ENCODE peak calls at places on chromosomes 6 and 20, in seven cellular contexts. L is K562, V is SK-N-SH, D is HepG2, P is HCT116, C is H1, A is GM12878. Z is an unnamed sample.
A peak's percentile ranks its signal among the peaks of the same experiment; 100 is the strongest.

GRCh38 chr6:4008324-4009047 is 70.5 kb downstream of the FAM217A start:
- DNase-seq in V (peak; percentile 49), L (peak; percentile 50), A (no peak), C (no peak), P (peak; percentile 56), D (peak; percentile 86), Z (no peak)

GRCh38 chr6:160088069-160088773 is 33.4 kb upstream of the SLC22A1 start:
- DNase-seq in D (peak; percentile 33), A (no peak), L (peak; percentile 45), C (no peak), V (peak; percentile 75), P (peak; percentile 4), Z (no peak)

GRCh38 chr6:6803180-6803978 is 214.9 kb downstream of the LY86 start:
- DNase-seq in L (no peak), V (no peak), A (no peak), D (no peak), P (peak; percentile 97), C (no peak), Z (no peak)

GRCh38 chr6:153003294-153003645 is 761 bp upstream of the MTRF1L start:
- DNase-seq in V (peak; percentile 15), L (no peak), D (peak; percentile 33), P (no peak), A (no peak), C (no peak), Z (no peak)

GRCh38 chr20:63895202-63895885 is 418 bp downstream of the DNAJC5 start:
- DNase-seq in A (no peak), C (no peak), V (no peak), L (no peak), D (no peak), P (no peak), Z (no peak)

GRCh38 chr20:34215711-34216381 is 25.4 kb upstream of the ASIP start:
- DNase-seq in P (peak; percentile 64), D (peak; percentile 79), A (no peak), C (peak; percentile 56), L (peak; percentile 83), V (peak; percentile 84), Z (no peak)

GRCh38 chr20:20480689-20481088 is 112.8 kb downstream of the INSM1 start:
- DNase-seq in C (no peak), A (no peak), L (no peak), P (peak; percentile 15), D (no peak), V (no peak), Z (no peak)

GRCh38 chr20:36866681-36867485 is 9.1 kb upstream of the TLDC2 start:
- DNase-seq in A (no peak), L (no peak), C (no peak), V (no peak), D (no peak), P (no peak), Z (no peak)

GRCh38 chr6:5497896-5498578 is 236.7 kb downstream of the FARS2 start:
- DNase-seq in P (no peak), V (peak; percentile 10), L (no peak), C (no peak), A (no peak), D (no peak), Z (peak; percentile 58)

GRCh38 chr6:169450097-169450496 is 196.5 kb upstream of the THBS2 start:
- DNase-seq in P (no peak), C (no peak), A (no peak), D (no peak), L (no peak), V (no peak), Z (no peak)

GRCh38 chr6:25961619-25962367 is 809 bp upstream of the TRIM38 start:
- DNase-seq in L (peak; percentile 35), A (no peak), C (no peak), P (no peak), D (peak; percentile 31), V (no peak), Z (no peak)

GRCh38 chr20:46811328-46812084 is 83.1 kb upstream of the EYA2 start:
- DNase-seq in L (no peak), C (no peak), P (no peak), V (peak; percentile 62), D (no peak), A (no peak), Z (no peak)

GRCh38 chr6:151876122-151876521 is 68.6 kb downstream of the ESR1 start:
- DNase-seq in C (no peak), A (no peak), P (no peak), V (no peak), L (no peak), D (no peak), Z (no peak)

GRCh38 chr6:162706236-162706635 is 21.3 kb downstream of the PRKN start:
- DNase-seq in V (peak; percentile 50), C (no peak), D (no peak), A (no peak), P (no peak), L (no peak), Z (no peak)

GRCh38 chr20:47027042-47027441 is 132.4 kb downstream of the EYA2 start:
- DNase-seq in L (no peak), V (no peak), A (no peak), D (no peak), P (no peak), C (no peak), Z (no peak)

GRCh38 chr20:14838663-14839650 is 501.5 kb upstream of the FLRT3 start:
- DNase-seq in A (peak; percentile 73), P (no peak), D (no peak), C (no peak), L (no peak), V (peak; percentile 31), Z (no peak)

GRCh38 chr6:15280023-15280422 is 34.2 kb downstream of the JARID2 start:
- DNase-seq in D (peak; percentile 44), L (no peak), C (no peak), A (no peak), V (no peak), P (no peak), Z (no peak)

GRCh38 chr6:68653706-68654089 is 18.6 kb downstream of the ADGRB3 start:
- DNase-seq in V (no peak), C (no peak), L (no peak), D (no peak), A (no peak), P (no peak), Z (no peak)

GRCh38 chr20:8722277-8722928 is 346.5 kb upstream of the PLCB4 start:
- DNase-seq in D (peak; percentile 83), P (peak; percentile 59), V (peak; percentile 52), C (no peak), A (peak; percentile 30), L (peak; percentile 60), Z (peak; percentile 51)

GRCh38 chr6:13355969-13356368 is 27.6 kb upstream of the TBC1D7 start:
- DNase-seq in A (peak; percentile 92), C (no peak), L (no peak), V (no peak), P (no peak), D (no peak), Z (no peak)

GRCh38 chr6:160005861-160006540 is 37.1 kb downstream of the IGF2R start:
- DNase-seq in A (no peak), D (no peak), L (no peak), V (peak; percentile 81), C (no peak), P (no peak), Z (no peak)

GRCh38 chr6:151071295-151071694 is 168.5 kb upstream of the AKAP12 start:
- DNase-seq in V (no peak), A (no peak), L (no peak), D (peak; percentile 38), P (no peak), C (no peak), Z (no peak)

GRCh38 chr6:160391419-160392116 is 43.4 kb downstream of the SLC22A3 start:
- DNase-seq in P (peak; percentile 82), V (no peak), D (peak; percentile 73), C (no peak), A (no peak), L (peak; percentile 18), Z (no peak)

GRCh38 chr6:68282646-68283045 is 352.4 kb upstream of the ADGRB3 start:
- DNase-seq in A (no peak), L (no peak), V (no peak), P (no peak), C (no peak), D (no peak), Z (no peak)

GRCh38 chr20:59561228-59561605 is 43.1 kb upstream of the PHACTR3 start:
- DNase-seq in L (no peak), P (no peak), A (no peak), D (no peak), V (no peak), C (no peak), Z (no peak)

GRCh38 chr6:89412071-89413005 is at the start of gene RRAGD:
- DNase-seq in D (no peak), C (no peak), V (peak; percentile 91), A (no peak), P (peak; percentile 4), L (peak; percentile 9), Z (no peak)

DNA sequence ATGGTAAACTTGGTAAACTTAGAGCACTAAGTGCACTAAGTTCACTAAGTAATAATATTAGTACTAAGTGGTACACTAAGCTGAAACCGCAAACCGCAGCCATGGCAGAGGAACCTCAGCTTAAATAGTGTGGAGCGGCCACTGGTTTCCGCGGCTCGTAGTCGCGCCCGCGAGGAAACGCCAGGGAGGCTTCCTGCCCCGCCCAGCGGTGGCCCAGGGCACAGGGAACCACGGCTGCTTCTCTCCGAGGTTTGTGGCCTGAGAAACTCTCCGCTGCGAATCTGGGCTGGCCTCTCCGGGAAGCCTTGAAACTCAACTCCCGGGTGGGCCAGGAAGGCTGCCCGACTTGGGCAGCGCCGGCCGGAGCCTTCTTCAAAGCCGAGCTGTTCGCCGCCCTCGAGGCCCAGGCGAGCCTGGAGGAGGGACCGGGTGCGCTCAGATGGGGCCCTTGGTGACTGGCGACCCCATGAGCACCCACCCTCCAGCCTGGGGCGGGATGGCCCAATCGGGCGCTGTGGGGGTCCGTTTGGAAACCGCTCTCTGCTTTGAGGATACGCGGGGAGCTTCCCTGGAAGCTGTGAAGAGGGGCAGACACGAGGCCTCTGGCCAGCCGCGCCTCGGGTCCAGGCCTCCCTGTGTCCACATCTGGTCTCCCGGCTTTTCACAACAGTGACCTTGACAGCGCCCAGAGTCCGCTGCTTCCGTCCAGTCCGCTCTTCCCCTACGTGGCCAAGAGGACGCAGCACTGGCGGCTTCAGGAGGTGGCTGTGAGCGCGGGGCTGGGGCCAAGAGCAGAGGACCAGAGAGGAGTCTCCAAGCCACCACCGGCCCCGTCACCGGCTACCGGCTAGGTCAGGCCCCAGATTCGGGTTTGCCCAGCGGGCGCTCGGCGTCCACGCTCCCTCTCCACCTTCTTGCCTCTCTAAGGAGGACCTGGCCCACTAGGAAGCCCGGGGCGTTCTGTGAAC is 25.4 kb upstream of the HLA-E start:
- DNase-seq in D (peak; percentile 23), A (peak; percentile 15), V (no peak), P (no peak), C (no peak), L (no peak), Z (no peak)
- H3K27me3 ChIP-seq in D (peaks cover 21% of the 10 kb centered on the region), A (peaks cover 39% of the 10 kb centered on the region), V (peaks cover 92% of the 10 kb centered on the region), P (peaks cover 8% of the 10 kb centered on the region), C (peaks cover 71% of the 10 kb centered on the region), L (peaks cover 72% of the 10 kb centered on the region), Z (peaks cover 49% of the 10 kb centered on the region)

GRCh38 chr20:50417484-50418235 is 92.5 kb upstream of the PTPN1 start:
- DNase-seq in P (no peak), D (peak; percentile 45), C (no peak), L (no peak), A (no peak), V (no peak), Z (no peak)
- H3K27ac ChIP-seq in P (no peak overlapping the region), D (no peak overlapping the region), C (no peak overlapping the region), L (no peak overlapping the region), A (no peak overlapping the region), V (no peak overlapping the region), Z (no peak overlapping the region)

GRCh38 chr20:42703744-42704143 is 486.0 kb downstream of the PTPRT start:
- DNase-seq in C (no peak), P (no peak), L (no peak), A (no peak), D (no peak), V (no peak), Z (no peak)
- TF ChIP-seq SIN3A in C (no peak), P (no peak), L (no peak), A (no peak), D (no peak), V (no peak), Z (no peak)

GRCh38 chr6:332671-333070 is 40.4 kb downstream of the DUSP22 start:
- DNase-seq in D (no peak), V (no peak), P (no peak), L (no peak), C (no peak), A (no peak), Z (no peak)
- H3K27me3 ChIP-seq in D (no peaks in the 10 kb centered on the region), V (peaks cover 34% of the 10 kb centered on the region), P (no peaks in the 10 kb centered on the region), L (peaks cover 21% of the 10 kb centered on the region), C (no peaks in the 10 kb centered on the region), A (no peaks in the 10 kb centered on the region), Z (no peaks in the 10 kb centered on the region)

Z was measured in Panc1.